ENCODE peak calls at places on chromosomes 3 and 15, in nine cellular contexts. One of them, this sample, is unnamed.
A peak's percentile ranks its signal among the peaks of the same experiment; 100 is the strongest.

GRCh38 chr3:119245778-119246177 is 5.1 kb upstream of the B4GALT4 start:
- DNase-seq in HCT116: no peak
- DNase-seq in body of pancreas: peak; percentile 54
- DNase-seq in transverse colon: no peak
- DNase-seq in endothelial cell of umbilical vein: no peak
- DNase-seq in stomach: peak; percentile 63
- DNase-seq in ovary: no peak
- DNase-seq in thyroid gland: no peak
- DNase-seq in uterus: no peak
- DNase-seq in this sample: no peak

GRCh38 chr3:112303811-112304325 is 9.9 kb upstream of the SLC9C1 start:
- DNase-seq in transverse colon: no peak
- DNase-seq in HCT116: no peak
- DNase-seq in uterus: peak; percentile 19
- DNase-seq in stomach: no peak
- DNase-seq in body of pancreas: no peak
- DNase-seq in endothelial cell of umbilical vein: peak; percentile 53
- DNase-seq in thyroid gland: peak; percentile 48
- DNase-seq in ovary: no peak
- DNase-seq in this sample: no peak

GRCh38 chr15:98724495-98724894 is 76.2 kb downstream of the IGF1R start:
- DNase-seq in ovary: no peak
- DNase-seq in transverse colon: no peak
- DNase-seq in endothelial cell of umbilical vein: no peak
- DNase-seq in thyroid gland: no peak
- DNase-seq in body of pancreas: no peak
- DNase-seq in stomach: no peak
- DNase-seq in HCT116: no peak
- DNase-seq in uterus: no peak
- DNase-seq in this sample: no peak

GRCh38 chr15:81003023-81003350 is 2.3 kb downstream of the TLNRD1 start:
- DNase-seq in HCT116: no peak
- DNase-seq in stomach: no peak
- DNase-seq in body of pancreas: no peak
- DNase-seq in uterus: no peak
- DNase-seq in thyroid gland: no peak
- DNase-seq in transverse colon: no peak
- DNase-seq in ovary: peak; percentile 39
- DNase-seq in endothelial cell of umbilical vein: no peak
- DNase-seq in this sample: no peak

GRCh38 chr15:39784125-39784524 is 1.5 kb upstream of the FSIP1 start:
- DNase-seq in HCT116: no peak
- DNase-seq in transverse colon: no peak
- DNase-seq in thyroid gland: no peak
- DNase-seq in body of pancreas: peak; percentile 23
- DNase-seq in uterus: no peak
- DNase-seq in stomach: no peak
- DNase-seq in endothelial cell of umbilical vein: peak; percentile 64
- DNase-seq in ovary: no peak
- DNase-seq in this sample: no peak

GRCh38 chr3:58004972-58005371 is 3.2 kb upstream of the FLNB start:
- DNase-seq in endothelial cell of umbilical vein: no peak
- DNase-seq in body of pancreas: no peak
- DNase-seq in ovary: no peak
- DNase-seq in uterus: no peak
- DNase-seq in thyroid gland: no peak
- DNase-seq in transverse colon: no peak
- DNase-seq in stomach: no peak
- DNase-seq in HCT116: no peak
- DNase-seq in this sample: no peak

GRCh38 chr15:39599871-39600270 is 19.0 kb downstream of the THBS1 start:
- DNase-seq in ovary: no peak
- DNase-seq in thyroid gland: no peak
- DNase-seq in endothelial cell of umbilical vein: peak; percentile 84
- DNase-seq in body of pancreas: no peak
- DNase-seq in uterus: no peak
- DNase-seq in HCT116: no peak
- DNase-seq in stomach: no peak
- DNase-seq in transverse colon: no peak
- DNase-seq in this sample: no peak

GRCh38 chr3:62371032-62371734 is 2.2 kb downstream of the FEZF2 start:
- DNase-seq in transverse colon: no peak
- DNase-seq in endothelial cell of umbilical vein: no peak
- DNase-seq in stomach: no peak
- DNase-seq in uterus: no peak
- DNase-seq in thyroid gland: no peak
- DNase-seq in HCT116: no peak
- DNase-seq in ovary: no peak
- DNase-seq in body of pancreas: no peak
- DNase-seq in this sample: no peak

GRCh38 chr3:111892070-111892469 is 33.0 kb downstream of the PHLDB2 start:
- DNase-seq in transverse colon: no peak
- DNase-seq in ovary: no peak
- DNase-seq in stomach: no peak
- DNase-seq in uterus: no peak
- DNase-seq in HCT116: no peak
- DNase-seq in endothelial cell of umbilical vein: no peak
- DNase-seq in body of pancreas: no peak
- DNase-seq in thyroid gland: no peak
- DNase-seq in this sample: no peak

GRCh38 chr3:64266065-64266874 is 41.0 kb upstream of the PRICKLE2 start:
- DNase-seq in uterus: peak; percentile 61
- DNase-seq in body of pancreas: peak; percentile 13
- DNase-seq in thyroid gland: peak; percentile 37
- DNase-seq in ovary: no peak
- DNase-seq in transverse colon: peak; percentile 16
- DNase-seq in endothelial cell of umbilical vein: peak; percentile 53
- DNase-seq in stomach: no peak
- DNase-seq in HCT116: no peak
- DNase-seq in this sample: no peak

GRCh38 chr3:76505202-76505875 is 534.6 kb upstream of the ROBO2 start:
- DNase-seq in stomach: no peak
- DNase-seq in uterus: no peak
- DNase-seq in ovary: no peak
- DNase-seq in HCT116: no peak
- DNase-seq in body of pancreas: no peak
- DNase-seq in thyroid gland: no peak
- DNase-seq in endothelial cell of umbilical vein: no peak
- DNase-seq in transverse colon: no peak
- DNase-seq in this sample: no peak

GRCh38 chr15:49815937-49816336 is 195.1 kb downstream of the DTWD1 start:
- DNase-seq in endothelial cell of umbilical vein: no peak
- DNase-seq in ovary: no peak
- DNase-seq in HCT116: no peak
- DNase-seq in stomach: no peak
- DNase-seq in uterus: peak; percentile 59
- DNase-seq in thyroid gland: no peak
- DNase-seq in body of pancreas: no peak
- DNase-seq in transverse colon: no peak
- DNase-seq in this sample: no peak

GRCh38 chr3:35201221-35201620 is 438.1 kb upstream of the ARPP21 start:
- DNase-seq in ovary: no peak
- DNase-seq in stomach: no peak
- DNase-seq in uterus: no peak
- DNase-seq in HCT116: no peak
- DNase-seq in endothelial cell of umbilical vein: no peak
- DNase-seq in transverse colon: no peak
- DNase-seq in body of pancreas: no peak
- DNase-seq in thyroid gland: no peak
- DNase-seq in this sample: no peak

GRCh38 chr3:30347679-30348216 is 258.7 kb upstream of the TGFBR2 start:
- DNase-seq in transverse colon: no peak
- DNase-seq in thyroid gland: no peak
- DNase-seq in endothelial cell of umbilical vein: peak; percentile 84
- DNase-seq in uterus: no peak
- DNase-seq in body of pancreas: no peak
- DNase-seq in ovary: no peak
- DNase-seq in stomach: no peak
- DNase-seq in HCT116: no peak
- DNase-seq in this sample: no peak

GRCh38 chr15:78392430-78392829 is 45.6 kb upstream of the IREB2 start:
- DNase-seq in HCT116: no peak
- DNase-seq in body of pancreas: no peak
- DNase-seq in endothelial cell of umbilical vein: no peak
- DNase-seq in transverse colon: peak; percentile 75
- DNase-seq in thyroid gland: no peak
- DNase-seq in ovary: no peak
- DNase-seq in stomach: peak; percentile 73
- DNase-seq in uterus: no peak
- DNase-seq in this sample: no peak

DNA sequence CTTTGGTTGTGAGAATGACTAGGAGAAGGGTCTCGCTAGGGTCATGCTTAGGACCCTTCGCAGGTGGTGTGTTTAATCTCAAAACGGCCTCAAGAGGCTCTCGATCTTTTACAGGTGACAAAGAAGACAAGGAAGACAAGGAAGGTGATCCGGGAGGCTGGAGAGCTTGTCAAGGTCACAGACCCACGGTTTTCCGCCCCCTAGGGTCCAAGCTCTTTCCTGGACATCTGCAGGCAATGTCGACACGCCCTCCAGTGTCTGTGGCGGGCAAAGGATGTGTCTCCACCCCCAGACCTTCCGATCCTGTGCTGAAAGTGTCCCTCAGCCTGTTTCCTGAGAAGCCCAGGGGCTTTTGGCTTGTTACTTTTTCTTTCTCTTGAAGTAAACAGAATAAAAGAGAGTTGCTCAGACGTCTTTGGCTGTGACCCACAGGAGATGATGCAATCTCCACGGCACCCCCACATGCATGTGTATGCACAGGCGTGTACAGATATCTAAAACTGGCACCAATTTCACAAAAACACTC is 108.7 kb downstream of the KLF13 start:
- DNase-seq in transverse colon: peak; percentile 88
- DNase-seq in body of pancreas: peak; percentile 80
- DNase-seq in thyroid gland: peak; percentile 84
- DNase-seq in uterus: peak; percentile 65
- DNase-seq in endothelial cell of umbilical vein: peak; percentile 54
- DNase-seq in HCT116: peak; percentile 59
- DNase-seq in stomach: peak; percentile 70
- DNase-seq in ovary: peak; percentile 72
- DNase-seq in this sample: peak; percentile 81
- H3K4me3 ChIP-seq in transverse colon: peak overlapping the region; percentile 2
- H3K4me3 ChIP-seq in body of pancreas: no peak overlapping the region
- H3K4me3 ChIP-seq in thyroid gland: no peak overlapping the region
- H3K4me3 ChIP-seq in uterus: no peak overlapping the region
- H3K4me3 ChIP-seq in endothelial cell of umbilical vein: peak overlapping the region; percentile 50
- H3K4me3 ChIP-seq in HCT116: no peak overlapping the region
- H3K4me3 ChIP-seq in stomach: peak overlapping the region; percentile 20
- H3K4me3 ChIP-seq in ovary: no peak overlapping the region
- H3K4me3 ChIP-seq in this sample: no peak overlapping the region

GRCh38 chr3:129614435-129614834 is 8.0 kb upstream of the PLXND1 start:
- DNase-seq in thyroid gland: no peak
- DNase-seq in ovary: no peak
- DNase-seq in endothelial cell of umbilical vein: no peak
- DNase-seq in uterus: peak; percentile 16
- DNase-seq in body of pancreas: no peak
- DNase-seq in stomach: no peak
- DNase-seq in HCT116: no peak
- DNase-seq in transverse colon: no peak
- DNase-seq in this sample: no peak
- H3K4me1 ChIP-seq in thyroid gland: peaks cover 62% of the 10 kb centered on the region
- H3K4me1 ChIP-seq in ovary: peaks cover under 1% of the 10 kb centered on the region
- H3K4me1 ChIP-seq in endothelial cell of umbilical vein: peaks cover 44% of the 10 kb centered on the region
- H3K4me1 ChIP-seq in uterus: peaks cover 6% of the 10 kb centered on the region
- H3K4me1 ChIP-seq in body of pancreas: peaks cover 14% of the 10 kb centered on the region
- H3K4me1 ChIP-seq in stomach: peaks cover 83% of the 10 kb centered on the region
- H3K4me1 ChIP-seq in HCT116: peaks cover 3% of the 10 kb centered on the region
- H3K4me1 ChIP-seq in transverse colon: peaks cover 16% of the 10 kb centered on the region
- H3K4me1 ChIP-seq in this sample: no peaks in the 10 kb centered on the region

GRCh38 chr3:186221733-186222378 is 113.0 kb upstream of the ETV5 start:
- DNase-seq in HCT116: no peak
- DNase-seq in endothelial cell of umbilical vein: no peak
- DNase-seq in body of pancreas: no peak
- DNase-seq in stomach: no peak
- DNase-seq in transverse colon: no peak
- DNase-seq in thyroid gland: no peak
- DNase-seq in ovary: no peak
- DNase-seq in uterus: no peak
- DNase-seq in this sample: no peak
- TF ChIP-seq POLR2A in HCT116: no peak
- TF ChIP-seq POLR2A in endothelial cell of umbilical vein: no peak
- TF ChIP-seq POLR2A in body of pancreas: no peak
- TF ChIP-seq POLR2A in stomach: no peak
- TF ChIP-seq POLR2A in transverse colon: no peak
- TF ChIP-seq POLR2A in thyroid gland: no peak
- TF ChIP-seq POLR2A in ovary: no peak
- TF ChIP-seq POLR2A in uterus: no peak
- TF ChIP-seq POLR2A in this sample: no peak

DNA sequence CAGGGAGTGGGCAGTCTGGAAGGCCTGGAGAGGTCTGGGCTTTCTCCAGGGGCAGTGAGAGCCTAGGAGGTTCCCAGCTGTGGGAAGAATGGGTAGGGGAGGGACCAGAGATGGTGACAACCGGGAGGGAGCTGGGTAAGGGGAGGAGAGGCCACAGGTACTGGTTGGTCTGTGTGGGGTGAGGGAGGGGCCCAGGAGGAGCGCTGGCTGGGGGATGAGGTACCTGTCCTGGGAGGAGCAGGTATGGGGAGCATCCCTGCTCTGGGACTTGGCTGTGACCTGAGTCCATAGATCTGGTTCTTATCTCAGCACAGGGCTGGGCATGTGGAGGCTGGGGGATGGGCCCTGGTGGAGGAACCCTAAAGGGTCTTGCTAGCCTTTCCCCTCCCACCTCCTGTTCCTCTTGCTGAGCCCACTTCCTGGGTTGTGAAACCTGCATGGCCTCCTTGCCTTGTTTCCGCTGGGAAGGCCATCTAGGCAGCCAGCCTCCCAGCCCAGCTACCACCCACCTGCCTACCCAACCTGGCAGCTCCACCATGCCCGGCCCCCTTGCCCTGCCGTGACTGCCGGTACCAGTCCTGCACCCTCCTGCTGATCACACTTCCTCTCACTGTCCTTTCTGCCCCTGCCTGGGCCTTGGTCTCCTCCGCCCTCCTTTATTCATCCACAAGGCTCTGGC is 11.0 kb downstream of the PRKCD start:
- DNase-seq in ovary: no peak
- DNase-seq in HCT116: no peak
- DNase-seq in body of pancreas: no peak
- DNase-seq in transverse colon: no peak
- DNase-seq in uterus: no peak
- DNase-seq in thyroid gland: no peak
- DNase-seq in endothelial cell of umbilical vein: no peak
- DNase-seq in stomach: no peak
- DNase-seq in this sample: no peak
- H3K4me3 ChIP-seq in ovary: no peak overlapping the region
- H3K4me3 ChIP-seq in HCT116: no peak overlapping the region
- H3K4me3 ChIP-seq in body of pancreas: no peak overlapping the region
- H3K4me3 ChIP-seq in transverse colon: no peak overlapping the region
- H3K4me3 ChIP-seq in uterus: no peak overlapping the region
- H3K4me3 ChIP-seq in thyroid gland: no peak overlapping the region
- H3K4me3 ChIP-seq in endothelial cell of umbilical vein: no peak overlapping the region
- H3K4me3 ChIP-seq in stomach: peak overlapping the region; percentile 5
- H3K4me3 ChIP-seq in this sample: no peak overlapping the region